ENCODE peak calls at places on chromosomes 1 and 21, in four cellular contexts. One of them, this sample, is unnamed.

GRCh38 chr1:232162001-232162400 is 467.9 kb downstream of the SIPA1L2 start:
- DNase-seq in AG04450: no peak
- DNase-seq in stimulated activated CD8-positive, alpha-beta memory T cell treated with anti-CD3 and anti-CD28 coated beads, Interleukin-15, amount 100 ng/mL, for 1 hour: no peak
- DNase-seq in T follicular helper cell: no peak
- DNase-seq in this sample: no peak

GRCh38 chr1:228180271-228180987 is 14.8 kb downstream of the IBA57 start:
- DNase-seq in stimulated activated CD8-positive, alpha-beta memory T cell treated with anti-CD3 and anti-CD28 coated beads, Interleukin-15, amount 100 ng/mL, for 1 hour: no peak
- DNase-seq in AG04450: no peak
- DNase-seq in T follicular helper cell: no peak
- DNase-seq in this sample: peak

GRCh38 chr1:64917328-64917861 is 49.0 kb downstream of the JAK1 start:
- DNase-seq in AG04450: peak
- DNase-seq in stimulated activated CD8-positive, alpha-beta memory T cell treated with anti-CD3 and anti-CD28 coated beads, Interleukin-15, amount 100 ng/mL, for 1 hour: no peak
- DNase-seq in T follicular helper cell: no peak
- DNase-seq in this sample: peak

GRCh38 chr1:184791199-184791935 is 36.7 kb upstream of the EDEM3 start:
- DNase-seq in stimulated activated CD8-positive, alpha-beta memory T cell treated with anti-CD3 and anti-CD28 coated beads, Interleukin-15, amount 100 ng/mL, for 1 hour: no peak
- DNase-seq in T follicular helper cell: no peak
- DNase-seq in AG04450: peak
- DNase-seq in this sample: peak

GRCh38 chr1:198829948-198830347 is 191.1 kb downstream of the PTPRC start:
- DNase-seq in T follicular helper cell: no peak
- DNase-seq in AG04450: no peak
- DNase-seq in stimulated activated CD8-positive, alpha-beta memory T cell treated with anti-CD3 and anti-CD28 coated beads, Interleukin-15, amount 100 ng/mL, for 1 hour: no peak
- DNase-seq in this sample: peak

GRCh38 chr1:92975551-92976232 is 14.4 kb upstream of the DIPK1A start:
- DNase-seq in AG04450: no peak
- DNase-seq in T follicular helper cell: no peak
- DNase-seq in stimulated activated CD8-positive, alpha-beta memory T cell treated with anti-CD3 and anti-CD28 coated beads, Interleukin-15, amount 100 ng/mL, for 1 hour: no peak
- DNase-seq in this sample: no peak

GRCh38 chr1:165290143-165290542 is 66.4 kb downstream of the LMX1A start:
- DNase-seq in AG04450: no peak
- DNase-seq in stimulated activated CD8-positive, alpha-beta memory T cell treated with anti-CD3 and anti-CD28 coated beads, Interleukin-15, amount 100 ng/mL, for 1 hour: no peak
- DNase-seq in T follicular helper cell: no peak
- DNase-seq in this sample: peak

GRCh38 chr1:116900471-116901365 is 9.0 kb upstream of the PTGFRN start:
- DNase-seq in stimulated activated CD8-positive, alpha-beta memory T cell treated with anti-CD3 and anti-CD28 coated beads, Interleukin-15, amount 100 ng/mL, for 1 hour: no peak
- DNase-seq in AG04450: no peak
- DNase-seq in T follicular helper cell: no peak
- DNase-seq in this sample: no peak

GRCh38 chr1:169644298-169644697 is 14.4 kb upstream of the SELP start:
- DNase-seq in stimulated activated CD8-positive, alpha-beta memory T cell treated with anti-CD3 and anti-CD28 coated beads, Interleukin-15, amount 100 ng/mL, for 1 hour: no peak
- DNase-seq in AG04450: no peak
- DNase-seq in T follicular helper cell: no peak
- DNase-seq in this sample: no peak

GRCh38 chr1:170241266-170241851 is 95.6 kb downstream of the NTMT2 start:
- DNase-seq in T follicular helper cell: no peak
- DNase-seq in stimulated activated CD8-positive, alpha-beta memory T cell treated with anti-CD3 and anti-CD28 coated beads, Interleukin-15, amount 100 ng/mL, for 1 hour: no peak
- DNase-seq in AG04450: no peak
- DNase-seq in this sample: peak

GRCh38 chr1:207815466-207815865 is 63.6 kb downstream of the CD46 start:
- DNase-seq in T follicular helper cell: no peak
- DNase-seq in AG04450: no peak
- DNase-seq in stimulated activated CD8-positive, alpha-beta memory T cell treated with anti-CD3 and anti-CD28 coated beads, Interleukin-15, amount 100 ng/mL, for 1 hour: no peak
- DNase-seq in this sample: no peak

GRCh38 chr21:41360072-41360821 is 1.6 kb upstream of the MX2 start:
- DNase-seq in AG04450: peak
- DNase-seq in T follicular helper cell: no peak
- DNase-seq in stimulated activated CD8-positive, alpha-beta memory T cell treated with anti-CD3 and anti-CD28 coated beads, Interleukin-15, amount 100 ng/mL, for 1 hour: no peak
- DNase-seq in this sample: peak

GRCh38 chr1:219160942-219161341 is 12.7 kb upstream of the LYPLAL1 start:
- DNase-seq in stimulated activated CD8-positive, alpha-beta memory T cell treated with anti-CD3 and anti-CD28 coated beads, Interleukin-15, amount 100 ng/mL, for 1 hour: no peak
- DNase-seq in T follicular helper cell: no peak
- DNase-seq in AG04450: no peak
- DNase-seq in this sample: peak

GRCh38 chr1:105172803-105173202 is 1423.1 kb downstream of the AMY1C start:
- DNase-seq in T follicular helper cell: no peak
- DNase-seq in AG04450: no peak
- DNase-seq in stimulated activated CD8-positive, alpha-beta memory T cell treated with anti-CD3 and anti-CD28 coated beads, Interleukin-15, amount 100 ng/mL, for 1 hour: no peak
- DNase-seq in this sample: no peak

This sample was measured in choroid plexus epithelial cell.